ENCODE peak calls at places on chromosomes 6 and 20, in ten cellular contexts. K is sigmoid colon, O is A549, F is fibroblast of the aortic adventitia, H is GM13977, I is pancreas, S is GM12878, Q is NB4, C is adrenal gland, E is B cell. D is an unnamed sample.

GRCh38 chr6:34339432-34339831 is 53.0 kb downstream of the NUDT3 start:
- DNase-seq in K (no peak), O (no peak), F (no peak), H (no peak), I (no peak), S (no peak), Q (no peak), C (no peak), E (no peak), D (no peak)

GRCh38 chr6:10141756-10142443 is 273.0 kb downstream of the TFAP2A start:
- DNase-seq in K (no peak), O (no peak), F (no peak), H (no peak), I (no peak), S (no peak), Q (no peak), C (no peak), E (no peak), D (no peak)

GRCh38 chr6:128713461-128713860 is 169.5 kb upstream of the LAMA2 start:
- DNase-seq in K (no peak), O (no peak), F (peak; percentile 31), H (no peak), I (no peak), S (no peak), Q (no peak), C (no peak), E (no peak), D (no peak)

GRCh38 chr6:157232161-157232895 is 91.0 kb downstream of the TMEM242 start:
- DNase-seq in K (peak; percentile 57), O (no peak), F (no peak), H (no peak), I (no peak), S (no peak), Q (no peak), C (no peak), E (no peak), D (no peak)

GRCh38 chr6:14705841-14706377 is 540.0 kb upstream of the JARID2 start:
- DNase-seq in K (no peak), O (no peak), F (peak; percentile 90), H (no peak), I (no peak), S (no peak), Q (no peak), C (no peak), E (no peak), D (no peak)

GRCh38 chr6:142960098-142960497 is 15.1 kb upstream of the HIVEP2 start:
- DNase-seq in K (no peak), O (no peak), F (peak; percentile 63), H (no peak), I (no peak), S (no peak), Q (peak; percentile 28), C (no peak), E (no peak), D (no peak)

GRCh38 chr6:75563032-75563431 is 38.6 kb upstream of the SENP6 start:
- DNase-seq in K (no peak), O (peak; percentile 65), F (peak; percentile 24), H (peak; percentile 27), I (no peak), S (no peak), Q (peak; percentile 52), C (no peak), E (no peak), D (no peak)

GRCh38 chr6:44489912-44490604 is 102.6 kb downstream of the CDC5L start:
- DNase-seq in K (no peak), O (peak; percentile 64), F (peak; percentile 99), H (no peak), I (no peak), S (no peak), Q (no peak), C (peak; percentile 84), E (no peak), D (no peak)

GRCh38 chr6:37106982-37107453 is 62.9 kb upstream of the PIM1 start:
- DNase-seq in K (no peak), O (no peak), F (no peak), H (no peak), I (no peak), S (no peak), Q (no peak), C (no peak), E (no peak), D (no peak)

GRCh38 chr6:117346142-117346930 is 79.4 kb downstream of the ROS1 start:
- DNase-seq in K (no peak), O (no peak), F (peak; percentile 54), H (peak; percentile 8), I (no peak), S (no peak), Q (peak; percentile 27), C (no peak), E (no peak), D (no peak)

GRCh38 chr6:36963451-36964290 is 9.1 kb downstream of the PI16 start:
- DNase-seq in K (no peak), O (no peak), F (peak; percentile 35), H (no peak), I (peak; percentile 81), S (no peak), Q (no peak), C (peak; percentile 72), E (peak; percentile 58), D (no peak)

GRCh38 chr6:154962751-154963150 is 32.4 kb upstream of the TIAM2 start:
- DNase-seq in K (no peak), O (peak; percentile 35), F (peak; percentile 82), H (peak; percentile 34), I (no peak), S (no peak), Q (no peak), C (no peak), E (no peak), D (no peak)

GRCh38 chr6:5782783-5783567 is 223.8 kb downstream of the NRN1 start:
- DNase-seq in K (no peak), O (no peak), F (no peak), H (no peak), I (no peak), S (no peak), Q (no peak), C (no peak), E (no peak), D (no peak)

GRCh38 chr20:57223648-57224489 is 42.6 kb downstream of the BMP7 start:
- DNase-seq in K (no peak), O (no peak), F (peak; percentile 6), H (no peak), I (no peak), S (no peak), Q (peak; percentile 23), C (peak; percentile 67), E (no peak), D (no peak)

GRCh38 chr20:25525295-25525694 is 60.0 kb downstream of the NINL start:
- DNase-seq in K (no peak), O (no peak), F (no peak), H (no peak), I (no peak), S (no peak), Q (no peak), C (no peak), E (no peak), D (no peak)

GRCh38 chr6:41780623-41781301 is at the start of gene PRICKLE4:
- DNase-seq in K (peak; percentile 72), O (peak; percentile 29), F (peak; percentile 43), H (no peak), I (peak; percentile 82), S (no peak), Q (peak; percentile 33), C (peak; percentile 59), E (no peak), D (no peak)

DNA sequence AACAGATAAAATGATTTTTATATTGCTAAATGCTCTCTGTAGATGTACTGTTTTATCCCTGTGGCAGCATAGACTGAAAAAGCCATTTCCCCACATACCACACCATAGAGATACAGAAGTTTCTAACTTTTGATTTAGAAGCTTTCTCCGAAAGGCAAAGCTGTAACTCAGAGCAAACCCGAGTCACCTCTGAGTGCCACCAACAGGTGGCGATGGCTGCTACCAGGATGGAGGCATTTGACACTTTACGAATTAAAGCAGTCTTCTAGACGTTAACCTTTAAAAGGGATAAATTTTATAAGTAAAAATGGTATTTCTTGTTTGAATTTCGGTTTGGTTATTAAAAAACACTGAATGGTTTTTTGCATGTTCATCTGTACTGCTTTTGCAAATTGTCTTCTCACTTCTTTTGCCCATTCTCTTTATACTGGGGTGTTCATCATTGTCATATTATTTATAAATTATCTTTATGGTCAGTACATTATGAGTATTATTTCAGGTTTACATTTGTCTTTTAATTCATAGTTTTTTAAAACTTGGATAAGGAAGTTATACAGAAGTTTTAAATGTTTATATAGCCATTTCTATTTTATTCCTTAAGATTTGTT is 201.0 kb upstream of the CEP162 start:
- DNase-seq in K (no peak), O (peak; percentile 51), F (peak; percentile 78), H (peak; percentile 28), I (no peak), S (no peak), Q (peak; percentile 56), C (peak; percentile 33), E (no peak), D (no peak)
- TF ChIP-seq CTCF in K (no peak), O (peak; percentile 84), F (peak; percentile 94), H (peak; percentile 76), I (peak; percentile 47), S (peak; percentile 74), Q (peak; percentile 92), C (peak; percentile 44), E (peak; percentile 16), D (no peak)

GRCh38 chr20:6169251-6169650 is 46.4 kb upstream of the FERMT1 start:
- DNase-seq in K (no peak), O (no peak), F (peak; percentile 10), H (no peak), I (no peak), S (no peak), Q (peak; percentile 41), C (peak; percentile 29), E (no peak), D (no peak)
- TF ChIP-seq CTCF in K (no peak), O (peak; percentile 10), F (no peak), H (peak; percentile 12), I (no peak), S (peak; percentile 11), Q (peak; percentile 43), C (no peak), E (no peak), D (no peak)

GRCh38 chr6:144150673-144151009 is 324 bp downstream of the STX11 start:
- DNase-seq in K (no peak), O (peak; percentile 45), F (peak; percentile 33), H (peak; percentile 27), I (no peak), S (no peak), Q (peak; percentile 55), C (peak; percentile 35), E (peak; percentile 52), D (peak; percentile 29)
- TF ChIP-seq CTCF in K (no peak), O (no peak), F (peak; percentile 49), H (peak; percentile 36), I (peak; percentile 19), S (peak; percentile 24), Q (peak; percentile 20), C (peak; percentile 28), E (peak; percentile 72), D (peak; percentile 46)

DNA sequence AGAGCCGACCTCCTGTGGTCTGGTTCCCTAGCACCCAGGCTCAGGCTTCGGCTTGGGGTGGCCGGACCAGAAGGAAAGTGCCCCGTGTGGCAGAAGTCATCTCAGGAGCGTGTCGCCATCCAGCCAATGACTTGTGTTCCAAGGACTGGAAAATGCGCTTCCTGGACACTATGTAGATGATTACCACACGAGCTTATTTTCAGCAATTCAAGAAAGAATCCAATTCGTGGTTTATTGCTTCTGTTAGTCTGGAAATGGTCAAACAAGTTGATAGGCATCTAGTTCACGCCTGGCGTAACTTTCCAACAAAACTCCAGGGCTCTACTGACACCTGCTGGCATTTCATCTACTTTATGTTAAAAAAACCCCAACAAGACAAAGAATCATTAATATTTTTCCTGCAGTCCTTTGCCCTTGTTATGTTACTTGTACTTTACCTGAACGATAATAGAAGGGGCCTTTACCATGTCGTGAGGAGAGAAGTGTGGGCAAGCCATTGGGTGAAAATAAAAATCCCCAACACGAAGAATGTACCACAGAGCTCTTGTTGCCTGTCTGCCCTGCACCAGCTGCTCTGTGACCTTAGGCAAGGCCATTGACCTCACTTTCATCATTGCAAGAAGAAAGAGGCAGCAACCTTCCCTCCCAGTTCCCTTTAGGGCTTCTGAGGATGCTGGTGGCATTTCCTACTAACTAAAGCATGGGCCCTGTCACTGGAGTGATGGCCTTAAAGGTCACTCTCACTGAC is 154.7 kb upstream of the LAMP5 start:
- DNase-seq in K (peak; percentile 70), O (peak; percentile 77), F (peak; percentile 79), H (no peak), I (no peak), S (no peak), Q (peak; percentile 53), C (peak; percentile 25), E (no peak), D (no peak)
- TF ChIP-seq CTCF in K (peak; percentile 29), O (peak; percentile 99), F (peak; percentile 40), H (peak; percentile 16), I (peak; percentile 32), S (peak; percentile 12), Q (peak; percentile 16), C (peak; percentile 66), E (no peak), D (no peak)

D was measured in natural killer cell.